ENCODE peak calls at places on chromosome 20, in nine cellular contexts. U, L, K, Y, B, P, F, Z and O are unnamed samples.
A peak's percentile ranks its signal among the peaks of the same experiment; 100 is the strongest.

GRCh38 chr20:59831024-59831900 is 102.2 kb downstream of the SYCP2 start:
- DNase-seq in U (no peak), L (no peak), K (no peak), Y (no peak), B (peak; percentile 44), P (no peak), F (no peak), Z (no peak), O (no peak)

GRCh38 chr20:24783631-24784492 is 165.2 kb upstream of the CST7 start:
- DNase-seq in U (no peak), L (no peak), K (no peak), Y (no peak), B (peak; percentile 30), P (no peak), F (peak; percentile 6), Z (no peak), O (no peak)

GRCh38 chr20:8662433-8662954 is 406.4 kb upstream of the PLCB4 start:
- DNase-seq in U (no peak), L (no peak), K (no peak), Y (no peak), B (no peak), P (no peak), F (no peak), Z (no peak), O (no peak)

GRCh38 chr20:37365760-37366638 is 20.1 kb downstream of the SRC start:
- DNase-seq in U (no peak), L (no peak), K (no peak), Y (no peak), B (no peak), P (no peak), F (no peak), Z (no peak), O (no peak)

GRCh38 chr20:50293244-50294139 is 102.9 kb downstream of the CEBPB start:
- DNase-seq in U (no peak), L (no peak), K (no peak), Y (no peak), B (no peak), P (no peak), F (no peak), Z (no peak), O (no peak)

GRCh38 chr20:50663095-50663821 is 28.1 kb downstream of the RIPOR3 start:
- DNase-seq in U (no peak), L (no peak), K (peak; percentile 30), Y (no peak), B (peak; percentile 70), P (no peak), F (peak; percentile 55), Z (peak; percentile 29), O (no peak)

GRCh38 chr20:33811763-33812672 is 870 bp downstream of the CHMP4B start:
- DNase-seq in U (peak; percentile 51), L (peak; percentile 23), K (peak; percentile 65), Y (no peak), B (peak; percentile 66), P (peak; percentile 52), F (peak; percentile 96), Z (peak; percentile 78), O (peak; percentile 93)

GRCh38 chr20:49983848-49984408 is 1.1 kb downstream of the SNAI1 start:
- DNase-seq in U (no peak), L (no peak), K (no peak), Y (no peak), B (no peak), P (no peak), F (no peak), Z (no peak), O (no peak)

GRCh38 chr20:50843331-50844276 is 48.7 kb downstream of the BCAS4 start:
- DNase-seq in U (no peak), L (no peak), K (no peak), Y (no peak), B (peak; percentile 52), P (no peak), F (no peak), Z (no peak), O (no peak)

GRCh38 chr20:45343867-45344721 is 4.1 kb downstream of the SDC4 start:
- DNase-seq in U (no peak), L (no peak), K (no peak), Y (no peak), B (peak; percentile 68), P (peak; percentile 73), F (peak; percentile 98), Z (peak; percentile 94), O (peak; percentile 86)

GRCh38 chr20:39429716-39430115 is 467.6 kb downstream of the DHX35 start:
- DNase-seq in U (no peak), L (no peak), K (peak; percentile 9), Y (no peak), B (no peak), P (no peak), F (peak; percentile 13), Z (peak; percentile 9), O (no peak)

GRCh38 chr20:9177278-9177677 is 108.4 kb downstream of the PLCB4 start:
- DNase-seq in U (no peak), L (no peak), K (no peak), Y (no peak), B (no peak), P (no peak), F (peak; percentile 24), Z (peak; percentile 30), O (no peak)

GRCh38 chr20:62501801-62502495 is 26.2 kb upstream of the GATA5 start:
- DNase-seq in U (no peak), L (peak; percentile 23), K (no peak), Y (no peak), B (no peak), P (no peak), F (peak; percentile 93), Z (peak; percentile 71), O (peak; percentile 65)

GRCh38 chr20:38581013-38581412 is at the start of gene ADIG:
- DNase-seq in U (peak; percentile 32), L (no peak), K (peak; percentile 40), Y (no peak), B (no peak), P (no peak), F (no peak), Z (no peak), O (no peak)

GRCh38 chr20:34582911-34583310 is 24.4 kb downstream of the MAP1LC3A start:
- DNase-seq in U (no peak), L (no peak), K (no peak), Y (no peak), B (no peak), P (no peak), F (peak; percentile 58), Z (no peak), O (no peak)

GRCh38 chr20:45011108-45011526 is 44.8 kb downstream of the STK4 start:
- DNase-seq in U (peak; percentile 33), L (peak; percentile 58), K (peak; percentile 50), Y (peak; percentile 36), B (peak; percentile 57), P (peak; percentile 41), F (peak; percentile 89), Z (peak; percentile 59), O (peak; percentile 74)

GRCh38 chr20:35368616-35369423 is 43.0 kb downstream of the UQCC1 start:
- DNase-seq in U (peak; percentile 33), L (no peak), K (peak; percentile 41), Y (no peak), B (no peak), P (no peak), F (no peak), Z (peak; percentile 8), O (no peak)

GRCh38 chr20:33602826-33603590 is 59.1 kb upstream of the C20orf144 start:
- DNase-seq in U (no peak), L (no peak), K (no peak), Y (no peak), B (no peak), P (no peak), F (peak; percentile 26), Z (peak; percentile 24), O (no peak)

GRCh38 chr20:63223121-63223825 is 7.3 kb upstream of the YTHDF1 start:
- DNase-seq in U (no peak), L (peak; percentile 54), K (no peak), Y (peak; percentile 54), B (peak; percentile 47), P (no peak), F (peak; percentile 66), Z (no peak), O (peak; percentile 35)

GRCh38 chr20:10729785-10730184 is 56.0 kb upstream of the JAG1 start:
- DNase-seq in U (no peak), L (no peak), K (no peak), Y (no peak), B (no peak), P (no peak), F (no peak), Z (no peak), O (no peak)

GRCh38 chr20:34410331-34410730 is 47.3 kb downstream of the ITCH start:
- DNase-seq in U (no peak), L (no peak), K (no peak), Y (no peak), B (no peak), P (no peak), F (no peak), Z (no peak), O (no peak)

GRCh38 chr20:25233016-25233772 is 14.7 kb upstream of the PYGB start:
- DNase-seq in U (peak; percentile 66), L (no peak), K (peak; percentile 59), Y (no peak), B (peak; percentile 94), P (peak; percentile 75), F (peak; percentile 62), Z (peak; percentile 95), O (peak; percentile 48)